ENCODE peak calls at places on chromosome 6, in six cellular contexts. One of them, this sample, is unnamed.

GRCh38 chr6:24358219-24358821 is 461 bp upstream of the DCDC2 start:
- DNase-seq in CD8-positive, alpha-beta T cell: no peak
- DNase-seq in left ventricle myocardium inferior: no peak
- DNase-seq in HepG2: no peak
- DNase-seq in transverse colon: no peak
- DNase-seq in psoas muscle: no peak
- DNase-seq in this sample: no peak

GRCh38 chr6:133277228-133277894 is 36.2 kb downstream of the EYA4 start:
- DNase-seq in CD8-positive, alpha-beta T cell: no peak
- DNase-seq in left ventricle myocardium inferior: no peak
- DNase-seq in HepG2: no peak
- DNase-seq in transverse colon: no peak
- DNase-seq in psoas muscle: no peak
- DNase-seq in this sample: no peak

GRCh38 chr6:19465240-19465639 is 371.9 kb upstream of the ID4 start:
- DNase-seq in CD8-positive, alpha-beta T cell: no peak
- DNase-seq in left ventricle myocardium inferior: no peak
- DNase-seq in HepG2: no peak
- DNase-seq in transverse colon: no peak
- DNase-seq in psoas muscle: no peak
- DNase-seq in this sample: no peak

GRCh38 chr6:148414836-148415235 is 72.2 kb downstream of the SASH1 start:
- DNase-seq in CD8-positive, alpha-beta T cell: no peak
- DNase-seq in left ventricle myocardium inferior: no peak
- DNase-seq in HepG2: no peak
- DNase-seq in transverse colon: no peak
- DNase-seq in psoas muscle: no peak
- DNase-seq in this sample: no peak

GRCh38 chr6:158002951-158003853 is 21.5 kb downstream of the SYNJ2 start:
- DNase-seq in CD8-positive, alpha-beta T cell: no peak
- DNase-seq in left ventricle myocardium inferior: peak
- DNase-seq in HepG2: no peak
- DNase-seq in transverse colon: peak
- DNase-seq in psoas muscle: peak
- DNase-seq in this sample: no peak

GRCh38 chr6:56693246-56693607 is 50.5 kb upstream of the DST start:
- DNase-seq in CD8-positive, alpha-beta T cell: no peak
- DNase-seq in left ventricle myocardium inferior: peak
- DNase-seq in HepG2: peak
- DNase-seq in transverse colon: peak
- DNase-seq in psoas muscle: peak
- DNase-seq in this sample: peak

GRCh38 chr6:106751501-106752252 is 122.3 kb downstream of the QRSL1 start:
- DNase-seq in CD8-positive, alpha-beta T cell: no peak
- DNase-seq in left ventricle myocardium inferior: no peak
- DNase-seq in HepG2: no peak
- DNase-seq in transverse colon: peak
- DNase-seq in psoas muscle: no peak
- DNase-seq in this sample: no peak

GRCh38 chr6:98118357-98119045 is 715.9 kb upstream of the POU3F2 start:
- DNase-seq in CD8-positive, alpha-beta T cell: no peak
- DNase-seq in left ventricle myocardium inferior: no peak
- DNase-seq in HepG2: no peak
- DNase-seq in transverse colon: no peak
- DNase-seq in psoas muscle: no peak
- DNase-seq in this sample: no peak

GRCh38 chr6:108752733-108753392 is 95.4 kb upstream of the ARMC2 start:
- DNase-seq in CD8-positive, alpha-beta T cell: no peak
- DNase-seq in left ventricle myocardium inferior: no peak
- DNase-seq in HepG2: peak
- DNase-seq in transverse colon: no peak
- DNase-seq in psoas muscle: no peak
- DNase-seq in this sample: no peak

GRCh38 chr6:167719920-167720319 is 106.8 kb upstream of the AFDN start:
- DNase-seq in CD8-positive, alpha-beta T cell: peak
- DNase-seq in left ventricle myocardium inferior: no peak
- DNase-seq in HepG2: no peak
- DNase-seq in transverse colon: no peak
- DNase-seq in psoas muscle: no peak
- DNase-seq in this sample: no peak

GRCh38 chr6:14383393-14384174 is 266.0 kb downstream of the CD83 start:
- DNase-seq in CD8-positive, alpha-beta T cell: no peak
- DNase-seq in left ventricle myocardium inferior: no peak
- DNase-seq in HepG2: no peak
- DNase-seq in transverse colon: no peak
- DNase-seq in psoas muscle: no peak
- DNase-seq in this sample: no peak

GRCh38 chr6:1858191-1858590 is 248.5 kb downstream of the FOXC1 start:
- DNase-seq in CD8-positive, alpha-beta T cell: no peak
- DNase-seq in left ventricle myocardium inferior: no peak
- DNase-seq in HepG2: no peak
- DNase-seq in transverse colon: no peak
- DNase-seq in psoas muscle: no peak
- DNase-seq in this sample: no peak

GRCh38 chr6:53651149-53651763 is 14.3 kb downstream of the KLHL31 start:
- DNase-seq in CD8-positive, alpha-beta T cell: peak
- DNase-seq in left ventricle myocardium inferior: no peak
- DNase-seq in HepG2: peak
- DNase-seq in transverse colon: peak
- DNase-seq in psoas muscle: peak
- DNase-seq in this sample: peak
- TF ChIP-seq CTCF in CD8-positive, alpha-beta T cell: peak
- TF ChIP-seq CTCF in left ventricle myocardium inferior: peak
- TF ChIP-seq CTCF in HepG2: peak
- TF ChIP-seq CTCF in transverse colon: peak
- TF ChIP-seq CTCF in psoas muscle: peak
- TF ChIP-seq CTCF in this sample: peak

DNA sequence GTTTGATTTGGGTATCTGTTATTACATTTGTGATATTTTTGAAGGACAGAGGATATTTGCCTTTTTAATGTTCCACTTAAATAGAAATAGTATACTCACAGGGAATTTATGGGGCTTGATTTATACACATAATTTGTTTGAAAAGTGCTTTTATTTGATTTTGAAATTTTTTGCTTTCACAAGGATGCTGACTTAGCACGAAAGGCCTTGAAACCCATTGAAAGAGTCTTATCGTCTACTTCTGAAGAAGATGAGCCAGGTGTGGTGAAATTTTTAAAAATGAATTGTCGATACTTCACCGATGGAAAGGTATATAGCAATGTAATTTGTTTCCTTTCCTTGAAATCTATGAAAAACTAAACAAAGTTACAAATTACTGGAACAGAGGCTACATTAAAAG is 74.3 kb upstream of the HINT3 start:
- DNase-seq in CD8-positive, alpha-beta T cell: no peak
- DNase-seq in left ventricle myocardium inferior: no peak
- DNase-seq in HepG2: no peak
- DNase-seq in transverse colon: no peak
- DNase-seq in psoas muscle: no peak
- DNase-seq in this sample: no peak
- H3K27ac ChIP-seq in CD8-positive, alpha-beta T cell: no peak
- H3K27ac ChIP-seq in left ventricle myocardium inferior: no peak
- H3K27ac ChIP-seq in HepG2: no peak
- H3K27ac ChIP-seq in transverse colon: no peak
- H3K27ac ChIP-seq in psoas muscle: no peak
- H3K27ac ChIP-seq in this sample: no peak

DNA sequence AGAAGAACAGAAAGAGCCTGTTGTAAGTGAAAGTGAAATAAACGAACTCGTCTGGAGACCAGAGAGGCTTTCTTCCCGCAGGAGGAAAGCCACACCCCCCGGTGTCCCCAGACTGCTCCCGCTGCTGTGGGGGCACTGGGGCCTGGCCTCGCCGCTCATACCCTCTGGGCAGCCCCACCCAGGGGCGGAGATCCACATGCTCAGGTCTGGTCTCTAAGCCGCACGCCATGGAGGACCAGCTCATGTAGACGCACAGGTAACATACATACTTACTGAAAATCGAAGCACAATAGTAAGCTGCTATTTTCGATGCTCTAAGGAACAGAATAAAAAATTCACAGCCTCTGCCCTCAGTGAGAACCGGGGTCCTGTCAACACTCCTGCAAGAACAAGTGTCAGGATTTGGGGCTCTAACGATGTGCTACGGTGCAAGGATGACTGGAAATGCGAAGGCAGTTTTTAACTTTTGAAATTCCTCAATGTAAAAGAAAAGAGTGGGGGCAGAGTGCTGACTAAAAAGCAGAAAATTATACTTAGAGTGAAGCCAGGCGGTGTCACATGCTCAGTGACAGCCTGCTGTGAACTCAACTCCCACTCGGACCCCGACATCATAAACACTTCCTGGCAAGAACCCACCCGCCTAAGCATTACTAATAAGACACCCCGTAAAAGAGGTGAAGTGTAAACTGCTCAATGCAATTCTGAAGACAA is 110.5 kb downstream of the IRF4 start:
- DNase-seq in CD8-positive, alpha-beta T cell: no peak
- DNase-seq in left ventricle myocardium inferior: no peak
- DNase-seq in HepG2: no peak
- DNase-seq in transverse colon: peak
- DNase-seq in psoas muscle: no peak
- DNase-seq in this sample: no peak
- H3K4me3 ChIP-seq in CD8-positive, alpha-beta T cell: peak
- H3K4me3 ChIP-seq in left ventricle myocardium inferior: no peak
- H3K4me3 ChIP-seq in HepG2: no peak
- H3K4me3 ChIP-seq in transverse colon: peak
- H3K4me3 ChIP-seq in psoas muscle: no peak
- H3K4me3 ChIP-seq in this sample: no peak

GRCh38 chr6:142408409-142408808 is 106.6 kb downstream of the ADGRG6 start:
- DNase-seq in CD8-positive, alpha-beta T cell: no peak
- DNase-seq in left ventricle myocardium inferior: no peak
- DNase-seq in HepG2: no peak
- DNase-seq in transverse colon: no peak
- DNase-seq in psoas muscle: no peak
- DNase-seq in this sample: no peak
- TF ChIP-seq CTCF in CD8-positive, alpha-beta T cell: no peak
- TF ChIP-seq CTCF in left ventricle myocardium inferior: no peak
- TF ChIP-seq CTCF in HepG2: no peak
- TF ChIP-seq CTCF in transverse colon: no peak
- TF ChIP-seq CTCF in psoas muscle: no peak
- TF ChIP-seq CTCF in this sample: no peak

GRCh38 chr6:75932067-75932466 is 140.4 kb downstream of the IMPG1 start:
- DNase-seq in CD8-positive, alpha-beta T cell: no peak
- DNase-seq in left ventricle myocardium inferior: peak
- DNase-seq in HepG2: peak
- DNase-seq in transverse colon: no peak
- DNase-seq in psoas muscle: no peak
- DNase-seq in this sample: no peak

GRCh38 chr6:75936682-75937081 is 135.8 kb downstream of the IMPG1 start:
- DNase-seq in CD8-positive, alpha-beta T cell: no peak
- DNase-seq in left ventricle myocardium inferior: no peak
- DNase-seq in HepG2: no peak
- DNase-seq in transverse colon: no peak
- DNase-seq in psoas muscle: no peak
- DNase-seq in this sample: no peak

GRCh38 chr6:75934643-75935472 is 137.6 kb downstream of the IMPG1 start:
- DNase-seq in CD8-positive, alpha-beta T cell: no peak
- DNase-seq in left ventricle myocardium inferior: no peak
- DNase-seq in HepG2: peak
- DNase-seq in transverse colon: peak
- DNase-seq in psoas muscle: no peak
- DNase-seq in this sample: no peak

GRCh38 chr6:75933387-75933975 is 139.0 kb downstream of the IMPG1 start:
- DNase-seq in CD8-positive, alpha-beta T cell: no peak
- DNase-seq in left ventricle myocardium inferior: no peak
- DNase-seq in HepG2: peak
- DNase-seq in transverse colon: no peak
- DNase-seq in psoas muscle: no peak
- DNase-seq in this sample: no peak

GRCh38 chr6:75935473-75935793 is 137.0 kb downstream of the IMPG1 start:
- DNase-seq in CD8-positive, alpha-beta T cell: no peak
- DNase-seq in left ventricle myocardium inferior: no peak
- DNase-seq in HepG2: no peak
- DNase-seq in transverse colon: no peak
- DNase-seq in psoas muscle: no peak
- DNase-seq in this sample: no peak
- H3K27ac ChIP-seq in CD8-positive, alpha-beta T cell: no peak
- H3K27ac ChIP-seq in left ventricle myocardium inferior: no peak
- H3K27ac ChIP-seq in HepG2: no peak
- H3K27ac ChIP-seq in transverse colon: no peak
- H3K27ac ChIP-seq in psoas muscle: no peak
- H3K27ac ChIP-seq in this sample: no peak

DNA sequence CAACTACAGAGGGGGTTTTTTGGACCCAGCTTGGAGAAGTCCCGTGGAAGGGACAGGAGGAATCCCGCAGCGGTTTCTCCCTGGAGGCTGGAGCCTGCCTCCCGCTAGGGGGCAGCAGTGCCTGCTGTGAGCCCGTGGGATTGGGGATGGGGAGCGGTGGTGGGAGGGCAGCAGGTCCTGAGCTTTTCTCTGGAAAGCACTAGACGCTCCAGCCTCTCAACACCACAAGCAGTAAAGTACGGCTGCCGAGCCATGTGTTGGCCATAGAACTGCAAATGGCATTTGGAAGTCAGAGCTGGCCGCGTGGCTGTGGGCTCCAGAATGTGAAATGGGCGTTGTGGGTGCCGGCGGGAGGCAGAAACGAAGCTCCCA is 47.8 kb downstream of the GMPR start:
- DNase-seq in CD8-positive, alpha-beta T cell: no peak
- DNase-seq in left ventricle myocardium inferior: no peak
- DNase-seq in HepG2: peak
- DNase-seq in transverse colon: no peak
- DNase-seq in psoas muscle: no peak
- DNase-seq in this sample: peak
- H3K4me3 ChIP-seq in CD8-positive, alpha-beta T cell: no peak
- H3K4me3 ChIP-seq in left ventricle myocardium inferior: no peak
- H3K4me3 ChIP-seq in HepG2: no peak
- H3K4me3 ChIP-seq in transverse colon: no peak
- H3K4me3 ChIP-seq in psoas muscle: no peak
- H3K4me3 ChIP-seq in this sample: peak

GRCh38 chr6:63816979-63817436 is 181.4 kb downstream of the PHF3 start:
- DNase-seq in CD8-positive, alpha-beta T cell: no peak
- DNase-seq in left ventricle myocardium inferior: no peak
- DNase-seq in HepG2: peak
- DNase-seq in transverse colon: no peak
- DNase-seq in psoas muscle: no peak
- DNase-seq in this sample: no peak
- TF ChIP-seq CTCF in CD8-positive, alpha-beta T cell: no peak
- TF ChIP-seq CTCF in left ventricle myocardium inferior: no peak
- TF ChIP-seq CTCF in HepG2: peak
- TF ChIP-seq CTCF in transverse colon: no peak
- TF ChIP-seq CTCF in psoas muscle: no peak
- TF ChIP-seq CTCF in this sample: no peak

DNA sequence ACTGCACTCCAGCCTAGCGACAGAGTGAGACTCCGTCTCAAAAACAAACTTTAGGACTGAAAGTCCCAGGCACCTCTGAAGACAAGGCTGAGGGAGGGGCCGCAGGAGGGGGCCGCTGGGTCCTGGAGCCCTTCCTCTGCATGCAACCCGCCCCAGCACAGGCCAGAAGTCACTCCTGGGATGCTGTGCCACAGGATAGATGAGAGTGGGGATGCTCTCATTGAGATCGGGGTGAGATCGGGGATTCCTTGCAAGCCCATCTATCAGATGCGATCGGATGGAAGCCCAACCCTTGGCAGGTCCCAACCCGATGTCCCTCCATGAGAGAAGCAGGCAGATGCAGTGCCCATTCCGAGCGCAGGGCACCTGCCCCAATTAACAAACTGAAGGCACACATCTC is 66.5 kb downstream of the WDR27 start:
- DNase-seq in CD8-positive, alpha-beta T cell: no peak
- DNase-seq in left ventricle myocardium inferior: no peak
- DNase-seq in HepG2: no peak
- DNase-seq in transverse colon: no peak
- DNase-seq in psoas muscle: no peak
- DNase-seq in this sample: no peak
- H3K27ac ChIP-seq in CD8-positive, alpha-beta T cell: no peak
- H3K27ac ChIP-seq in left ventricle myocardium inferior: no peak
- H3K27ac ChIP-seq in HepG2: no peak
- H3K27ac ChIP-seq in transverse colon: no peak
- H3K27ac ChIP-seq in psoas muscle: no peak
- H3K27ac ChIP-seq in this sample: no peak

This sample was measured in dorsolateral prefrontal cortex.